ENCODE peak calls at places on chromosomes 11 and 22, in five cellular contexts. U, V, T, J and Y are unnamed samples.

GRCh38 chr11:50098186-50098725 is 65.6 kb downstream of the OR4C45 start:
- DNase-seq in U (no peak), V (no peak), T (no peak), J (no peak), Y (no peak)

GRCh38 chr11:74417860-74418508 is 19.8 kb upstream of the PGM2L1 start:
- DNase-seq in U (no peak), V (no peak), T (no peak), J (no peak), Y (no peak)

GRCh38 chr11:10450451-10451398 is 4.3 kb upstream of the AMPD3 start:
- DNase-seq in U (peak), V (no peak), T (no peak), J (no peak), Y (peak)

GRCh38 chr11:76102772-76103171 is 103.5 kb downstream of the WNT11 start:
- DNase-seq in U (no peak), V (no peak), T (no peak), J (no peak), Y (no peak)

GRCh38 chr11:46666982-46667590 is 33.3 kb downstream of the ARHGAP1 start:
- DNase-seq in U (no peak), V (no peak), T (no peak), J (peak), Y (no peak)

GRCh38 chr11:66428933-66429332 is 8.1 kb downstream of the NPAS4 start:
- DNase-seq in U (no peak), V (no peak), T (no peak), J (no peak), Y (no peak)

GRCh38 chr11:108754901-108755625 is 90.2 kb downstream of the DDX10 start:
- DNase-seq in U (peak), V (no peak), T (no peak), J (peak), Y (no peak)

GRCh38 chr11:105912666-105913065 is 109.4 kb downstream of the MSANTD4 start:
- DNase-seq in U (no peak), V (no peak), T (no peak), J (no peak), Y (no peak)

GRCh38 chr22:39266398-39267030 is 21.7 kb upstream of the PDGFB start:
- DNase-seq in U (peak), V (no peak), T (no peak), J (no peak), Y (no peak)

GRCh38 chr11:44992774-44993173 is 42.1 kb upstream of the TP53I11 start:
- DNase-seq in U (no peak), V (no peak), T (no peak), J (no peak), Y (no peak)

GRCh38 chr11:108494182-108494581 is 4.0 kb downstream of the POGLUT3 start:
- DNase-seq in U (no peak), V (no peak), T (no peak), J (no peak), Y (no peak)

GRCh38 chr22:42343551-42344081 is 73.2 kb upstream of the TCF20 start:
- DNase-seq in U (no peak), V (no peak), T (no peak), J (no peak), Y (no peak)

GRCh38 chr22:40213478-40213877 is 35.8 kb downstream of the TNRC6B start:
- DNase-seq in U (no peak), V (no peak), T (no peak), J (no peak), Y (no peak)

GRCh38 chr11:60367009-60367408 is 11.3 kb upstream of the MS4A7 start:
- DNase-seq in U (no peak), V (no peak), T (no peak), J (no peak), Y (no peak)

GRCh38 chr11:16603890-16604783 is 134.3 kb upstream of the C11orf58 start:
- DNase-seq in U (no peak), V (no peak), T (no peak), J (peak), Y (no peak)

GRCh38 chr11:65251476-65251875 is 10.3 kb upstream of the POLA2 start:
- DNase-seq in U (peak), V (no peak), T (no peak), J (no peak), Y (no peak)

GRCh38 chr11:73393479-73394415 is 17.5 kb downstream of the RELT start:
- DNase-seq in U (peak), V (peak), T (no peak), J (peak), Y (peak)

GRCh38 chr11:123494195-123495050 is 64.4 kb downstream of the GRAMD1B start:
- DNase-seq in U (peak), V (peak), T (no peak), J (no peak), Y (no peak)

GRCh38 chr11:112962854-112963367 is 1.7 kb downstream of the NCAM1 start:
- DNase-seq in U (peak), V (no peak), T (no peak), J (no peak), Y (no peak)

GRCh38 chr11:17462940-17463339 is 13.7 kb downstream of the ABCC8 start:
- DNase-seq in U (no peak), V (no peak), T (no peak), J (no peak), Y (no peak)

GRCh38 chr11:68120212-68121066 is 749 bp downstream of the CHKA start:
- DNase-seq in U (peak), V (no peak), T (no peak), J (peak), Y (no peak)

GRCh38 chr11:2655834-2656622 is 43.8 kb downstream of the KCNQ1OT1 start:
- DNase-seq in U (peak), V (no peak), T (peak), J (no peak), Y (no peak)

GRCh38 chr11:122808494-122808893 is 29.8 kb upstream of the CRTAM start:
- DNase-seq in U (peak), V (no peak), T (no peak), J (no peak), Y (no peak)

GRCh38 chr11:44877908-44878459 is 72.7 kb downstream of the TP53I11 start:
- DNase-seq in U (no peak), V (no peak), T (no peak), J (no peak), Y (no peak)

GRCh38 chr11:72091292-72091691 is 10.6 kb downstream of the LRRC51 start:
- DNase-seq in U (peak), V (peak), T (no peak), J (peak), Y (peak)

GRCh38 chr11:107043242-107043991 is 25.1 kb upstream of the GUCY1A2 start:
- DNase-seq in U (peak), V (peak), T (peak), J (no peak), Y (no peak)

GRCh38 chr22:47883757-47884156 is 1121.3 kb downstream of the TBC1D22A start:
- DNase-seq in U (no peak), V (no peak), T (no peak), J (no peak), Y (no peak)

GRCh38 chr11:108726077-108726800 is 61.4 kb downstream of the DDX10 start:
- DNase-seq in U (no peak), V (no peak), T (no peak), J (no peak), Y (no peak)

GRCh38 chr11:76777325-76777724 is 5.8 kb upstream of the TSKU start:
- DNase-seq in U (no peak), V (no peak), T (no peak), J (no peak), Y (no peak)

GRCh38 chr22:29451863-29452262 is 13.5 kb downstream of the RFPL1 start:
- DNase-seq in U (no peak), V (no peak), T (no peak), J (no peak), Y (no peak)
- TF ChIP-seq CTCF in U (no peak), V (no peak), T (no peak), J (no peak), Y (no peak)

GRCh38 chr11:57049749-57050148 is 61.0 kb downstream of the OR5AK2 start:
- DNase-seq in U (no peak), V (no peak), T (no peak), J (no peak), Y (no peak)

GRCh38 chr11:57047610-57048009 is 58.9 kb downstream of the OR5AK2 start:
- DNase-seq in U (no peak), V (no peak), T (no peak), J (no peak), Y (no peak)
- TF ChIP-seq CTCF in U (no peak), V (no peak), T (no peak), J (no peak), Y (no peak)

DNA sequence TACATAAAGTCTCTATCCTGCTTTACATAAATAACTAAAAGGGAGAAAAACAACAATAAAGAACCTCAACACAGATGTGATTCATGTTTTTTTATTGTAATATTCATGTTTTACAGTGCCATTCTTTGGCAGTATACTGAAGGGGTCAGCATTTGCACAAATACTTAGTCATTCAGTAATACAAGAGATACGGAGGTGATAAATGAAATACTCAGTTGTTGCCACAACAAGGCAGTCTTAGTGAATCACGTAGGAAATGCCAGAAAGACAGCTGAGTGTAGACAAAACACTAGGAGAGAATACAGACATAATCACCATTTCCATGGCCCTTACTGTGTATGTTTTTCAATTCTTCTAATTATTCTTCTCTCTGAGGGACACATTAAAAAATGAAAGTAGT is 910.4 kb downstream of the METTL15 start:
- DNase-seq in U (peak), V (peak), T (no peak), J (no peak), Y (no peak)
- TF ChIP-seq CTCF in U (no peak), V (no peak), T (no peak), J (no peak), Y (no peak)

GRCh38 chr11:36304349-36304748 is 8.3 kb downstream of the PRR5L start:
- DNase-seq in U (peak), V (no peak), T (no peak), J (no peak), Y (no peak)

GRCh38 chr11:36308577-36308976 is 12.5 kb downstream of the PRR5L start:
- DNase-seq in U (no peak), V (no peak), T (no peak), J (no peak), Y (no peak)

GRCh38 chr11:36305047-36305446 is 9.0 kb downstream of the PRR5L start:
- DNase-seq in U (no peak), V (no peak), T (no peak), J (no peak), Y (no peak)

GRCh38 chr11:36309779-36310178 is 13.7 kb downstream of the PRR5L start:
- DNase-seq in U (no peak), V (no peak), T (no peak), J (no peak), Y (no peak)

DNA sequence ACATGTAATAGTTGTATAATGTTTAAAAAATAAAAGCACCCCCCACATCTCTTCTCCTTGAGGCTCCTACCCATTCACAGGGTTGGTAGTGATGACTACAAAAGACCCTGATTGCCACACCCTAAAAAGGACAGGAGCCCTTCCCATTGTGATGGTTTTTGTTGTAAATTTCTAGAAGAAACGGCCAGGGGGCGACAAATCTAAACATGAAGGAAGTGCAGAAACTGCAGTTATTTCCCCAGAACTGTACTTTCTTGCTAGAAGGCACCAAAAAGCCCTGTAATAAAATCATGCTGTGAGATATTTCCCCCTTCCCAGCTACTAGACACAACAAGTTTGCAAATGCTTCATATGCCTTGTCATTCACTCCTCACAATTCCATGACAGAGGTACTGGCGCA is 10.8 kb downstream of the PRR5L start:
- DNase-seq in U (peak), V (no peak), T (no peak), J (no peak), Y (no peak)
- TF ChIP-seq CTCF in U (peak), V (peak), T (peak), J (peak), Y (peak)

DNA sequence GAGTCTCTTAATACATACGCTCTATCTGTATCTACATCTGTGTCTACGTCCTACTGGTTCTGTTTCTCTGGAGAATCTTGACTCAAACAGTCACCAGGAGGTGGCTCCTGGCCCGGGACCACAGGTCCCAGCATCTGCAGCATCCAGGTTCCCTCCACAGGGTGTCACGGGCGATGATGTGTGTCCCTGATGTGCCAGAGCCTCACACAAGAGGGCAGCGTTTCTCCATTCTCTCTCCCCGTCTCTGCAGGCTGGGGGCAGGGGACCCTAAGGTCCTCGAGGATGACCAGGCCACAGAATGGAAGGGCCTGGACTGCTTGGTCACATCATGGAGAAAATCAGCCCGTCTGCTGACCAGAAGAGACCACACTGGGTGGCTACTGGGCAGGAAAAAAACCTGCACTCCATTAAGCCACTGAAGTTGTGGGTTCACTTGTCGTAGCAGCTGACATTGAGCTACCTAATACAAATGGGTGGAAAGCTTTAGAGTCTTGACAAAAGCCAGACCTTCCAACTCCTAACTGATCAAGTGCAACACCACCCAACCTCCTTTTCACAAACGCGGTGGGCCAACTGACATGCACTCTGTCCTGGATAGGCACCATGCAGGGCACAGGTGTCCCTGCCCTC is 392.5 kb downstream of the CTTN start:
- DNase-seq in U (no peak), V (no peak), T (no peak), J (no peak), Y (no peak)
- TF ChIP-seq CTCF in U (no peak), V (no peak), T (no peak), J (no peak), Y (no peak)

DNA sequence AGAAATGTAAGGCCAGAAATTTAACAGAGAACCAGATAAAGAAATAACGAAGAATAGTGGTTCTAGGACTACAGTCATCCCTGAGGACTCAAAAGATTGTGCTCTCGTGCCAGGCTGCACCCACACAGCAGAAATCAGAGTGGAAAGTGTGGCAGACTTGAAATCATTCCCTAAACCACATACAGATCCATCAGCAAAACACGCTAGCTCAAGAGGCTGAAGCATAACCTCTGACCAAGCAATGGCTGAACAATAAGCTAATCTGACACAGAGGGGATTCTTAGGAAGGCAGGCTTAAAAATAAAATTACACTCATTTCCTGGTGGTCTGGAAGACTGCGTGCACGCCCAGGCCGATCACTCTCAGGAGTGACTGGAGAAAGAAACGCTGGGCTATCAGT is 19.0 kb downstream of the NCF4 start:
- DNase-seq in U (peak), V (no peak), T (no peak), J (no peak), Y (no peak)
- TF ChIP-seq CTCF in U (no peak), V (no peak), T (no peak), J (no peak), Y (no peak)